ENCODE peak calls at places on chromosomes 1 and 21, in nine cellular contexts. Q, J, Z, O, W, C, T, G and E are unnamed samples.

GRCh38 chr1:88708011-88708410 is 23.9 kb downstream of the PKN2 start:
- DNase-seq in Q (peak), J (no peak), Z (no peak), O (no peak), W (no peak), C (no peak), T (no peak), G (peak), E (no peak)

GRCh38 chr21:42095581-42095980 is 24.5 kb downstream of the UMODL1 start:
- DNase-seq in Q (no peak), J (no peak), Z (no peak), O (no peak), W (no peak), C (no peak), T (no peak), G (no peak), E (no peak)

GRCh38 chr1:35564037-35564883 is 6.7 kb downstream of the NCDN start:
- DNase-seq in Q (peak), J (peak), Z (peak), O (peak), W (peak), C (peak), T (no peak), G (peak), E (peak)

GRCh38 chr1:68442822-68443556 is 6.8 kb downstream of the RPE65 start:
- DNase-seq in Q (peak), J (peak), Z (peak), O (peak), W (peak), C (no peak), T (peak), G (peak), E (peak)

GRCh38 chr1:5597171-5597864 is 394.9 kb downstream of the NPHP4 start:
- DNase-seq in Q (peak), J (no peak), Z (no peak), O (no peak), W (no peak), C (no peak), T (no peak), G (no peak), E (no peak)

GRCh38 chr21:43812957-43813730 is 23.8 kb downstream of the RRP1 start:
- DNase-seq in Q (no peak), J (no peak), Z (no peak), O (no peak), W (no peak), C (no peak), T (no peak), G (no peak), E (no peak)

GRCh38 chr1:198969981-198970380 is 331.1 kb downstream of the PTPRC start:
- DNase-seq in Q (no peak), J (no peak), Z (no peak), O (no peak), W (no peak), C (no peak), T (no peak), G (no peak), E (no peak)

GRCh38 chr1:31798433-31799195 is 17.2 kb downstream of the SPOCD1 start:
- DNase-seq in Q (peak), J (peak), Z (no peak), O (peak), W (no peak), C (no peak), T (peak), G (peak), E (peak)